ENCODE peak calls at places on chromosomes 3 and 15, in nine cellular contexts. B is GM13977, U is Peyer's patch, L is psoas muscle, O is dorsolateral prefrontal cortex, K is omental fat pad, I is hepatocyte, Z is right lobe of liver, C is D721Med. A is an unnamed sample.

GRCh38 chr15:33138000-33138399 is 56.5 kb downstream of the FMN1 start:
- DNase-seq in B (no peak), U (no peak), L (no peak), O (no peak), K (no peak), I (no peak), Z (no peak), C (no peak), A (no peak)

GRCh38 chr15:96330064-96330449 is 443 bp upstream of the NR2F2 start:
- DNase-seq in B (no peak), U (no peak), L (no peak), O (no peak), K (no peak), I (no peak), Z (no peak), C (no peak), A (peak; percentile 82)

GRCh38 chr3:45486136-45486535 is 97.8 kb downstream of the LARS2 start:
- DNase-seq in B (no peak), U (no peak), L (no peak), O (no peak), K (no peak), I (no peak), Z (no peak), C (no peak), A (peak; percentile 79)

GRCh38 chr15:91075761-91076160 is 24.3 kb upstream of the SV2B start:
- DNase-seq in B (no peak), U (no peak), L (no peak), O (no peak), K (no peak), I (no peak), Z (no peak), C (no peak), A (peak; percentile 27)

GRCh38 chr3:138331143-138331894 is 1.7 kb upstream of the NME9 start:
- DNase-seq in B (no peak), U (no peak), L (peak; percentile 71), O (no peak), K (no peak), I (no peak), Z (no peak), C (no peak), A (peak; percentile 40)

GRCh38 chr15:85667491-85668424 is 127.0 kb downstream of the KLHL25 start:
- DNase-seq in B (peak; percentile 74), U (no peak), L (no peak), O (no peak), K (no peak), I (peak; percentile 85), Z (no peak), C (no peak), A (peak; percentile 67)

GRCh38 chr3:173761161-173761560 is 363.6 kb downstream of the NLGN1 start:
- DNase-seq in B (no peak), U (no peak), L (no peak), O (no peak), K (no peak), I (no peak), Z (no peak), C (no peak), A (no peak)

GRCh38 chr15:52790941-52791751 is 1.0 kb upstream of the ONECUT1 start:
- DNase-seq in B (no peak), U (no peak), L (no peak), O (no peak), K (no peak), I (peak; percentile 60), Z (peak; percentile 68), C (no peak), A (no peak)

GRCh38 chr3:173733029-173733652 is 335.6 kb downstream of the NLGN1 start:
- DNase-seq in B (no peak), U (no peak), L (no peak), O (no peak), K (no peak), I (peak; percentile 47), Z (no peak), C (no peak), A (peak; percentile 13)

GRCh38 chr3:191158247-191158646 is 40.8 kb upstream of the OSTN start:
- DNase-seq in B (no peak), U (no peak), L (no peak), O (no peak), K (no peak), I (no peak), Z (no peak), C (no peak), A (no peak)

GRCh38 chr15:50686468-50687301 is at the start of gene TRPM7:
- DNase-seq in B (peak; percentile 91), U (peak; percentile 95), L (peak; percentile 95), O (peak; percentile 77), K (peak; percentile 62), I (peak; percentile 95), Z (peak; percentile 93), C (peak; percentile 51), A (peak; percentile 94)

GRCh38 chr3:24367681-24368264 is 126.9 kb downstream of the THRB start:
- DNase-seq in B (no peak), U (no peak), L (no peak), O (no peak), K (no peak), I (no peak), Z (no peak), C (no peak), A (no peak)

GRCh38 chr3:24367216-24367615 is 127.4 kb downstream of the THRB start:
- DNase-seq in B (no peak), U (no peak), L (no peak), O (no peak), K (no peak), I (no peak), Z (no peak), C (no peak), A (no peak)

GRCh38 chr3:24363242-24363641 is 131.4 kb downstream of the THRB start:
- DNase-seq in B (no peak), U (no peak), L (no peak), O (no peak), K (no peak), I (peak; percentile 35), Z (no peak), C (no peak), A (peak; percentile 13)

GRCh38 chr3:24364359-24364758 is 130.3 kb downstream of the THRB start:
- DNase-seq in B (no peak), U (no peak), L (no peak), O (no peak), K (no peak), I (no peak), Z (no peak), C (no peak), A (no peak)

DNA sequence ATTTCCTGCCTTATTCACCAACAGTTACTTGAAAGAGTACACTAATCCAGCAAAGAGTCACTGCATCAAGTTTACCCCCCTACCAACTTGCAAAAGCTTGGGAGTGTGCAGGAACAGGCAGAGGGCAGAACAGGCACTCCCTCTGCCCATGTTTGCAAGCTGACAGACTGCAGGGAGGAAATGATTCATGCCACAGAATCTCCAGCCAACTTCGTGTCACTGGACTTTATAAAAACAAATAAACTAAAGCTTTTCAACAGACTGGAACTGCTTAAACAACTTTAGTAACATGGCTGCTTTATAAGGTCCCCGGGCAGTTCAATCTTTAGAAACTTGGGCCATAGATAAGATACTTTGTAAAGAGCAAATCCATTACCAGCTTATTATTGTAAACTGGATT is 129.5 kb downstream of the THRB start:
- DNase-seq in B (no peak), U (peak; percentile 70), L (peak; percentile 61), O (no peak), K (no peak), I (peak; percentile 73), Z (peak; percentile 71), C (no peak), A (peak; percentile 31)
- TF ChIP-seq CTCF in B (no peak), U (no peak), L (peak; percentile 14), O (no peak), K (no peak), I (no peak), Z (peak; percentile 38), C (no peak), A (no peak)

GRCh38 chr3:8336456-8336855 is 165.2 kb upstream of the LMCD1 start:
- DNase-seq in B (no peak), U (no peak), L (no peak), O (no peak), K (no peak), I (no peak), Z (no peak), C (no peak), A (peak; percentile 8)
- TF ChIP-seq CTCF in B (peak; percentile 35), U (no peak), L (no peak), O (no peak), K (no peak), I (no peak), Z (no peak), C (no peak), A (peak; percentile 50)

DNA sequence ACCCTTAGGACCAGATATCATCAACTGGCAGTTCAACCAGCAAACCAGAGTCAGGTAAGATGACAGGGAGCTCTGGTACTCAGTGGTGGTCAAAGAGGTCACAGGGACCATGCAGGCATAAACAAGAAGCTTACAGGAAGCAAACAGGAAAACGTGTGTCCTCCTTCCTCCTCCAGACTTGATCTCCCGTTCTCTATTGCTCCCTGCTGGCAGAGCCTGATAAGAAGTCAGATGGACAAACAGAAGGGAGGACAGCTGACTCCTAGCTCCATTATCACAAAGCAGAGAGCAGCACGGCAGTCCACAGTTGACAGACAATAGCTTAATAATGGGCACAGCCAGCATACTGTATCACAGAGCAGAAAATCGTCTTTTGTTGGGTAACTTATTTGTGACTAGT is 156.5 kb upstream of the SLC2A2 start:
- DNase-seq in B (no peak), U (peak; percentile 56), L (no peak), O (no peak), K (no peak), I (peak; percentile 36), Z (no peak), C (no peak), A (no peak)
- TF ChIP-seq CTCF in B (no peak), U (no peak), L (no peak), O (peak; percentile 40), K (no peak), I (peak; percentile 42), Z (peak; percentile 51), C (peak; percentile 28), A (no peak)

DNA sequence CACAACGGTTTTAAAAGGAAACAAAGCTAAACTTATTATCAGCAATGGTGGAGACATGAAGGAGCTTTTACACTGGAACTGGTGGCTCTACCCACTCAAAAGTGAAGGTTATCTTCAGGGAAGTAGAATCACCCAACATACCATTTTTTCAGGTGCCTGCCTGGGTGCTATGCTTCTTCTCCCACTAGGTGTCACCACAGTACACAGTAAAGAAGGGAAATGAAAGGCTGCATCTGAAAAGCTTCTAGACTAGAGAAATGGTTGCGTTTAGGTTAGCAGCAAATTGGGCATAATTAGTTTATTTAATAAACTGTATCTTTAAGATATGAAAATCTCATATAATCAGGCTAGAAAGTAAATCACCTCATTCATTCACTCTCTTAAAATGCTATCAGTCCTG is 47.0 kb upstream of the SELENOK start:
- DNase-seq in B (peak; percentile 61), U (peak; percentile 68), L (no peak), O (no peak), K (no peak), I (peak; percentile 78), Z (no peak), C (no peak), A (peak; percentile 56)
- TF ChIP-seq CTCF in B (peak; percentile 87), U (peak; percentile 48), L (peak; percentile 84), O (peak; percentile 78), K (no peak), I (peak; percentile 87), Z (peak; percentile 84), C (peak; percentile 82), A (peak; percentile 81)

A was measured in NB4.